ENCODE peak calls at places on chromosomes 3 and 15, in five cellular contexts. S is M059J; B is HTR-8/SVneo; L is stimulated activated naive CD8-positive, alpha-beta T cell treated with anti-CD3 and anti-CD28 coated beads, Interleukin-15, Interleukin-2, amounts not matched to agents 100 U/mL and 50 U/mL, for 24 hours; Z is NCI-H1417 treated with DMSO at 0.1 percent for 48 hours. V is an unnamed sample.
A peak's percentile ranks its signal among the peaks of the same experiment; 100 is the strongest.

GRCh38 chr3:128605091-128606046 is 45.2 kb downstream of the RPN1 start:
- DNase-seq in S (no peak), B (no peak), L (no peak), Z (no peak), V (no peak)

GRCh38 chr15:69861331-69862171 is 236.2 kb downstream of the TLE3 start:
- DNase-seq in S (peak; percentile 14), B (peak; percentile 17), L (no peak), Z (no peak), V (no peak)

GRCh38 chr3:48723725-48724124 is 6.7 kb upstream of the IP6K2 start:
- DNase-seq in S (no peak), B (no peak), L (no peak), Z (no peak), V (no peak)

GRCh38 chr15:98330692-98331435 is 317.5 kb upstream of the IGF1R start:
- DNase-seq in S (no peak), B (no peak), L (no peak), Z (peak; percentile 99), V (no peak)

GRCh38 chr15:80456517-80457497 is 52.6 kb downstream of the ARNT2 start:
- DNase-seq in S (peak; percentile 40), B (no peak), L (no peak), Z (no peak), V (no peak)

GRCh38 chr3:37765591-37766219 is 96.0 kb upstream of the CTDSPL start:
- DNase-seq in S (no peak), B (no peak), L (no peak), Z (no peak), V (no peak)

GRCh38 chr3:37400355-37400754 is 226.0 kb upstream of the LRRFIP2 start:
- DNase-seq in S (no peak), B (no peak), L (no peak), Z (no peak), V (no peak)

GRCh38 chr3:149273096-149273751 is 51.6 kb upstream of the CP start:
- DNase-seq in S (peak; percentile 90), B (peak; percentile 66), L (no peak), Z (peak; percentile 76), V (peak; percentile 94)

GRCh38 chr3:25724948-25725645 is 58.1 kb downstream of the NGLY1 start:
- DNase-seq in S (no peak), B (no peak), L (no peak), Z (no peak), V (peak; percentile 56)

GRCh38 chr3:161484226-161484625 is 12.4 kb upstream of the OTOL1 start:
- DNase-seq in S (no peak), B (no peak), L (no peak), Z (no peak), V (no peak)

GRCh38 chr15:34338347-34338746 is 766 bp upstream of the SLC12A6 start:
- DNase-seq in S (no peak), B (no peak), L (no peak), Z (no peak), V (no peak)

GRCh38 chr15:70566047-70566835 is 197.1 kb downstream of the UACA start:
- DNase-seq in S (no peak), B (no peak), L (no peak), Z (no peak), V (no peak)

GRCh38 chr3:122318620-122319019 is 6.4 kb upstream of the CSTA start:
- DNase-seq in S (peak; percentile 42), B (no peak), L (no peak), Z (no peak), V (peak; percentile 92)

GRCh38 chr15:26394801-26395200 is 378.1 kb downstream of the GABRB3 start:
- DNase-seq in S (no peak), B (no peak), L (no peak), Z (no peak), V (no peak)